ENCODE peak calls at places on chromosomes 5 and 9, in eight cellular contexts. N is activated naive CD8-positive, alpha-beta T cell treated with anti-CD3 and anti-CD28 coated beads, Interleukin-2, amount 50 U/mL, for 24 hours; Y is fibroblast of lung; M is erythroblast; D is RPMI8226; Q is substantia nigra; P is GM19239; S is C1 segment of cervical spinal cord. H is an unnamed sample.

GRCh38 chr5:14296533-14297331 is 153.6 kb downstream of the TRIO start:
- DNase-seq in N (no peak), Y (peak), M (no peak), D (no peak), Q (peak), P (no peak), S (no peak), H (no peak)

GRCh38 chr5:159262859-159263568 is at the start of gene UBLCP1:
- DNase-seq in N (peak), Y (peak), M (peak), D (peak), Q (peak), P (peak), S (peak), H (peak)

GRCh38 chr5:109903061-109903460 is 213.3 kb downstream of the MAN2A1 start:
- DNase-seq in N (no peak), Y (peak), M (no peak), D (no peak), Q (no peak), P (no peak), S (no peak), H (no peak)

GRCh38 chr9:90813523-90813922 is 11.9 kb downstream of the SYK start:
- DNase-seq in N (no peak), Y (no peak), M (no peak), D (no peak), Q (no peak), P (no peak), S (no peak), H (no peak)

GRCh38 chr5:172729588-172729987 is 41.4 kb downstream of the DUSP1 start:
- DNase-seq in N (no peak), Y (no peak), M (no peak), D (no peak), Q (no peak), P (no peak), S (no peak), H (no peak)

GRCh38 chr9:111610149-111610548 is 10.7 kb upstream of the PTGR1 start:
- DNase-seq in N (no peak), Y (no peak), M (no peak), D (no peak), Q (no peak), P (no peak), S (no peak), H (no peak)

GRCh38 chr9:7246917-7247538 is 489.3 kb downstream of the KDM4C start:
- DNase-seq in N (no peak), Y (peak), M (no peak), D (no peak), Q (no peak), P (no peak), S (no peak), H (no peak)

GRCh38 chr5:5512496-5512895 is 90.0 kb downstream of the ICE1 start:
- DNase-seq in N (no peak), Y (no peak), M (no peak), D (no peak), Q (no peak), P (no peak), S (no peak), H (no peak)

GRCh38 chr5:72160299-72160698 is 53.0 kb downstream of the MAP1B start:
- DNase-seq in N (no peak), Y (peak), M (no peak), D (no peak), Q (no peak), P (no peak), S (no peak), H (no peak)

GRCh38 chr5:88245893-88246244 is 22.8 kb downstream of the TMEM161B start:
- DNase-seq in N (no peak), Y (no peak), M (no peak), D (no peak), Q (no peak), P (no peak), S (no peak), H (no peak)

GRCh38 chr9:129561594-129562281 is 59.2 kb downstream of the C9orf50 start:
- DNase-seq in N (no peak), Y (peak), M (no peak), D (peak), Q (no peak), P (no peak), S (no peak), H (no peak)

GRCh38 chr5:77972545-77973252 is 196.6 kb upstream of the TBCA start:
- DNase-seq in N (peak), Y (peak), M (peak), D (no peak), Q (peak), P (peak), S (no peak), H (no peak)

GRCh38 chr9:133960568-133961129 is 31.5 kb downstream of the VAV2 start:
- DNase-seq in N (no peak), Y (no peak), M (no peak), D (no peak), Q (no peak), P (no peak), S (no peak), H (no peak)

GRCh38 chr9:88221110-88221509 is 82.8 kb upstream of the SPATA31C2 start:
- DNase-seq in N (no peak), Y (no peak), M (no peak), D (no peak), Q (no peak), P (no peak), S (no peak), H (no peak)

GRCh38 chr9:89410709-89411111 is 87.2 kb downstream of the SEMA4D start:
- DNase-seq in N (peak), Y (no peak), M (no peak), D (peak), Q (no peak), P (no peak), S (no peak), H (peak)

GRCh38 chr5:39226100-39226451 is 6.7 kb upstream of the FYB1 start:
- DNase-seq in N (no peak), Y (no peak), M (no peak), D (no peak), Q (no peak), P (no peak), S (no peak), H (no peak)

GRCh38 chr5:54959673-54960418 is 25.5 kb downstream of the ESM1 start:
- DNase-seq in N (peak), Y (no peak), M (peak), D (peak), Q (no peak), P (no peak), S (no peak), H (no peak)